ENCODE peak calls at places on chromosomes 11 and 22, in seven cellular contexts. M is A549, J is keratinocyte, T is mammary epithelial cell, I is PC-3, R is PC-9, S is mesendoderm. E is an unnamed sample.

GRCh38 chr22:48844096-48844675 is 983.5 kb downstream of the BRD1 start:
- DNase-seq in M (no peak), J (no peak), T (no peak), I (no peak), R (no peak), S (no peak), E (no peak)

GRCh38 chr11:59728913-59729312 is 15.3 kb upstream of the OR10V1 start:
- DNase-seq in M (no peak), J (no peak), T (no peak), I (no peak), R (no peak), S (no peak), E (no peak)

GRCh38 chr22:39384750-39385480 is 14.7 kb upstream of the TAB1 start:
- DNase-seq in M (peak), J (no peak), T (no peak), I (peak), R (peak), S (peak), E (no peak)

GRCh38 chr11:76753950-76754349 is 29.2 kb upstream of the TSKU start:
- DNase-seq in M (no peak), J (no peak), T (no peak), I (no peak), R (no peak), S (no peak), E (no peak)

GRCh38 chr22:41925783-41926460 is 684 bp downstream of the TNFRSF13C start:
- DNase-seq in M (no peak), J (no peak), T (no peak), I (peak), R (no peak), S (peak), E (no peak)

GRCh38 chr22:46613606-46613997 is 6.6 kb upstream of the GRAMD4 start:
- DNase-seq in M (no peak), J (no peak), T (no peak), I (no peak), R (no peak), S (peak), E (peak)

GRCh38 chr22:43994416-43994815 is 29.7 kb upstream of the PARVB start:
- DNase-seq in M (no peak), J (no peak), T (no peak), I (no peak), R (no peak), S (no peak), E (no peak)

GRCh38 chr11:126534141-126534805 is 178.8 kb downstream of the ST3GAL4 start:
- DNase-seq in M (no peak), J (no peak), T (no peak), I (no peak), R (no peak), S (no peak), E (no peak)

GRCh38 chr11:113132001-113132400 is 170.8 kb downstream of the NCAM1 start:
- DNase-seq in M (no peak), J (no peak), T (no peak), I (no peak), R (no peak), S (no peak), E (no peak)

GRCh38 chr22:39522567-39523300 is 2.4 kb downstream of the ATF4 start:
- DNase-seq in M (peak), J (no peak), T (peak), I (peak), R (peak), S (no peak), E (peak)

GRCh38 chr22:41564563-41564962 is 3.8 kb downstream of the CSDC2 start:
- DNase-seq in M (no peak), J (no peak), T (peak), I (peak), R (peak), S (no peak), E (no peak)

GRCh38 chr22:48072777-48073176 is 1310.3 kb downstream of the TBC1D22A start:
- DNase-seq in M (no peak), J (no peak), T (no peak), I (no peak), R (no peak), S (peak), E (no peak)

GRCh38 chr11:102345923-102346322 is 1.1 kb upstream of the BIRC2 start:
- DNase-seq in M (no peak), J (no peak), T (peak), I (peak), R (peak), S (peak), E (no peak)

GRCh38 chr11:70448983-70449567 is 50.7 kb downstream of the CTTN start:
- DNase-seq in M (peak), J (no peak), T (no peak), I (no peak), R (no peak), S (peak), E (no peak)

GRCh38 chr11:3160252-3161031 is 4.7 kb downstream of the OSBPL5 start:
- DNase-seq in M (no peak), J (no peak), T (peak), I (no peak), R (no peak), S (peak), E (no peak)

GRCh38 chr11:115612331-115612730 is 108.1 kb upstream of the CADM1 start:
- DNase-seq in M (no peak), J (no peak), T (no peak), I (no peak), R (no peak), S (peak), E (no peak)

GRCh38 chr11:121321614-121322243 is 29.2 kb downstream of the SC5D start:
- DNase-seq in M (no peak), J (no peak), T (peak), I (peak), R (no peak), S (peak), E (peak)

GRCh38 chr11:95154514-95154913 is 64.9 kb downstream of the ENDOD1 start:
- DNase-seq in M (peak), J (no peak), T (peak), I (peak), R (peak), S (peak), E (peak)

GRCh38 chr11:130383363-130384168 is 44.8 kb downstream of the ADAMTS8 start:
- DNase-seq in M (no peak), J (no peak), T (peak), I (peak), R (peak), S (peak), E (peak)

GRCh38 chr11:127806486-127806885 is 780.9 kb downstream of the ETS1 start:
- DNase-seq in M (no peak), J (no peak), T (no peak), I (no peak), R (no peak), S (peak), E (no peak)

GRCh38 chr11:22508691-22509090 is 116.9 kb downstream of the FANCF start:
- DNase-seq in M (no peak), J (no peak), T (no peak), I (no peak), R (no peak), S (no peak), E (no peak)

GRCh38 chr11:2374456-2375201 is 2.5 kb upstream of the CD81 start:
- DNase-seq in M (no peak), J (no peak), T (no peak), I (no peak), R (no peak), S (no peak), E (no peak)

GRCh38 chr11:38005597-38005996 is 1407.6 kb upstream of the RAG2 start:
- DNase-seq in M (no peak), J (no peak), T (no peak), I (no peak), R (no peak), S (no peak), E (no peak)

GRCh38 chr11:113618360-113618759 is 87.7 kb downstream of the TMPRSS5 start:
- DNase-seq in M (no peak), J (no peak), T (peak), I (peak), R (no peak), S (no peak), E (no peak)

GRCh38 chr11:48020092-48020755 is 39.9 kb downstream of the PTPRJ start:
- DNase-seq in M (no peak), J (no peak), T (no peak), I (no peak), R (no peak), S (no peak), E (no peak)

GRCh38 chr11:64268687-64269379 is 15.6 kb downstream of the BAD start:
- DNase-seq in M (no peak), J (no peak), T (peak), I (peak), R (peak), S (peak), E (no peak)

GRCh38 chr22:30876925-30877553 is 91.5 kb downstream of the MORC2 start:
- DNase-seq in M (no peak), J (no peak), T (no peak), I (no peak), R (no peak), S (no peak), E (no peak)

GRCh38 chr11:128662960-128663359 is 30.9 kb upstream of the FLI1 start:
- DNase-seq in M (no peak), J (no peak), T (no peak), I (no peak), R (no peak), S (peak), E (no peak)

GRCh38 chr11:127843483-127844396 is 743.6 kb downstream of the ETS1 start:
- DNase-seq in M (peak), J (peak), T (peak), I (peak), R (no peak), S (peak), E (peak)

GRCh38 chr22:32920032-32920628 is 118.6 kb downstream of the TIMP3 start:
- DNase-seq in M (no peak), J (no peak), T (no peak), I (no peak), R (no peak), S (no peak), E (no peak)

GRCh38 chr11:67408437-67409200 is 4.7 kb downstream of the TBC1D10C start:
- DNase-seq in M (no peak), J (no peak), T (no peak), I (no peak), R (no peak), S (no peak), E (peak)

GRCh38 chr11:1948389-1948788 is 1.3 kb downstream of the MRPL23 start:
- DNase-seq in M (no peak), J (no peak), T (no peak), I (no peak), R (no peak), S (no peak), E (no peak)

GRCh38 chr11:7591107-7591894 is 77.5 kb downstream of the PPFIBP2 start:
- DNase-seq in M (no peak), J (no peak), T (no peak), I (no peak), R (no peak), S (no peak), E (no peak)

GRCh38 chr11:7592706-7593105 is 78.9 kb downstream of the PPFIBP2 start:
- DNase-seq in M (no peak), J (no peak), T (peak), I (peak), R (peak), S (no peak), E (no peak)

GRCh38 chr11:7590529-7590928 is 76.7 kb downstream of the PPFIBP2 start:
- DNase-seq in M (no peak), J (no peak), T (no peak), I (no peak), R (no peak), S (no peak), E (no peak)

GRCh38 chr11:7593476-7593875 is 79.7 kb downstream of the PPFIBP2 start:
- DNase-seq in M (no peak), J (no peak), T (no peak), I (no peak), R (no peak), S (no peak), E (no peak)

DNA sequence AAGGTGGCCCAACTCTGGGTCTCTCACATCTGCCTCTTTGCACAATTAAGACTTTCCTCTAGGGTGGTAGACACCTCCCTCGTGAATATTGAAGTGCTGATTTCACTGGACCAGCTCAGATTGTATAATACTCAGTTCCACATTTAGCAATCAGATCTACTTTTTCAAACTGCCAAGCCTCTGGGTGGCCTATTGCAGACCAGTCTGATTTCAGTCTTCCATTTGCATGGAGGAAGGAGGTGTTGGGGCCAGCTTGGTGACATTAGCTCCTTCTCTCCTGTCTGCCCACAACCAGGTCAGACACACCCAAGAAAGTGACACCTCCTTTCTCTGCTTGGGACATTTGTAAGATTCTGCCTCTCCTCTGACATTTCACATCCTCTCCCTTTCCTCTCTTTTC is 78.2 kb downstream of the PPFIBP2 start:
- DNase-seq in M (no peak), J (no peak), T (no peak), I (no peak), R (no peak), S (no peak), E (no peak)
- H3K4me2 ChIP-seq in M (no peak), J (no peak), T (no peak), I (no peak), R (no peak), S (no peak), E (no peak)

GRCh38 chr22:37909756-37910155 is 3.7 kb downstream of the MICALL1 start:
- DNase-seq in M (no peak), J (no peak), T (no peak), I (no peak), R (no peak), S (no peak), E (no peak)
- H3K4me3 ChIP-seq in M (no peak), J (peak), T (peak), I (no peak), R (no peak), S (no peak), E (no peak)

DNA sequence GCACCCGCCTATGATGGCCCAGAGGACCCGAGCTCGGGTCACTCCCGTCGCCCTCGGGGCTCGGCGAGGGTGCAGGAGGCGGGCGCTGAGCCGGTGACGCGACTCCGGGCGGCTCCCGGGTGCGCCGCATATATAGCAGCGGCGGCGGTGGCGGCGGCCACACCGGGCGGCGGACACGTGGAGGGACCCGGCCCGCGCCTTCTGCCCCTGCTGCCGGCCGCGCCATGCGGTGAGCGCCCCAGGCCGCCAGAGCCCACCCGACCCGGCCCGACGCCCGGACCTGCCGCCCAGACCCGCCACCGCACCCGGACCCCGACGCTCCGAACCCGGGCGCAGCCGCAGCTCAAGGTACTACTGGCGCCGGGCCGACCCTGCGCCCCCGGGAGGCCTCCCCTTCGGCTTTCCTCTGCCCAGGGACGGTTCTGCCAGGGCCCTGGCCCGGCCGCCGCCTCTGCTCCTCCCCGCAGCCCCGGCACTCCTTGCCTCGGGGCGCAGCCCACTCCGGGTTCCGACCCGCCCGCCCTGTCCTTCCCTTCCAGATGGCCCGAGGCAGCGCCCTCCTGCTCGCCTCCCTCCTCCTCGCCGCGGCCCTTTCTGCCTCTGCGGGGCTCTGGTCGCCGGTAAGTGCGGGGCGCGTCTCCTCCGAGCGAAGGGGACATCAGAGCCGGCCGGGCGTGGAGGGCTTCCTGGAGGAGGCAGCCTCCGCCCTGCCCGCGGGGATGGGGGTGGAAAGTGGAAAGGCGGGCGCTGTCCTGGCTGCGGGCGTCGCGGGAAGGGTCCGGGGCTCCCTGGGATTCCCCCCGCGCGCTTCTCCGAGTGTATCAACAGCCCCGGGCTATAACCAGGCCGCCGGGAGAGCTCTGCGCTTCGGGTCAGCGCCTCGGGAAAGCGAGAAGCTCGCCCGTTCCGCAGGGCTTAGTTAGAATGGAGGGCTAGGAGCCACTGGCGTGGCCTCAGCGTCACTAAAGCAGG is at the start of gene GAL:
- DNase-seq in M (no peak), J (no peak), T (no peak), I (peak), R (no peak), S (peak), E (no peak)
- H3K4me2 ChIP-seq in M (peak), J (peak), T (peak), I (peak), R (peak), S (peak), E (no peak)

GRCh38 chr11:103903621-103904323 is 132.7 kb upstream of the DDI1 start:
- DNase-seq in M (no peak), J (no peak), T (no peak), I (no peak), R (no peak), S (no peak), E (no peak)
- H3K4me3 ChIP-seq in M (no peak), J (no peak), T (no peak), I (no peak), R (no peak), S (no peak), E (no peak)